ENCODE peak calls at places on chromosomes 4 and X, in five cellular contexts. N is HFF-Myc, E is hepatocyte, L is IMR-90, X is choroid plexus epithelial cell. W is an unnamed sample.

GRCh38 chrX:119790977-119791436 is 423 bp downstream of the RPL39 start:
- DNase-seq in N (no peak), E (peak; percentile 38), L (peak; percentile 26), X (peak; percentile 52), W (no peak)

GRCh38 chrX:138945219-138945618 is 233.7 kb upstream of the FGF13 start:
- DNase-seq in N (no peak), E (peak; percentile 5), L (no peak), X (no peak), W (no peak)

GRCh38 chrX:122218666-122219065 is 965.4 kb upstream of the GRIA3 start:
- DNase-seq in N (no peak), E (no peak), L (no peak), X (no peak), W (no peak)

GRCh38 chrX:135572436-135572835 is 52.0 kb downstream of the INTS6L start:
- DNase-seq in N (no peak), E (no peak), L (peak; percentile 1), X (peak; percentile 10), W (no peak)

GRCh38 chrX:133881011-133881410 is 104.4 kb downstream of the GPC3 start:
- DNase-seq in N (no peak), E (no peak), L (no peak), X (no peak), W (no peak)

GRCh38 chr4:159271857-159272256 is 169.0 kb downstream of the RAPGEF2 start:
- DNase-seq in N (no peak), E (no peak), L (no peak), X (no peak), W (no peak)

GRCh38 chr4:138627096-138627495 is 384.9 kb upstream of the SLC7A11 start:
- DNase-seq in N (no peak), E (no peak), L (peak; percentile 20), X (no peak), W (no peak)

GRCh38 chr4:54001558-54002365 is 62.6 kb downstream of the CHIC2 start:
- DNase-seq in N (no peak), E (no peak), L (no peak), X (no peak), W (no peak)

GRCh38 chrX:22105231-22105630 is 73.1 kb downstream of the PHEX start:
- DNase-seq in N (no peak), E (no peak), L (peak; percentile 55), X (peak; percentile 54), W (no peak)

GRCh38 chr4:70518716-70519115 is 347 bp downstream of the AMTN start:
- DNase-seq in N (no peak), E (no peak), L (no peak), X (peak; percentile 2), W (no peak)

GRCh38 chrX:82230013-82230412 is 1028.1 kb downstream of the SH3BGRL start:
- DNase-seq in N (no peak), E (no peak), L (no peak), X (no peak), W (no peak)

GRCh38 chr4:147760695-147761094 is 28.8 kb downstream of the ARHGAP10 start:
- DNase-seq in N (no peak), E (no peak), L (no peak), X (no peak), W (peak; percentile 31)

GRCh38 chrX:42778096-42778495 is at the start of gene PPP1R2C:
- DNase-seq in N (no peak), E (no peak), L (no peak), X (no peak), W (no peak)

GRCh38 chrX:21374163-21374993 is at the start of gene CNKSR2:
- DNase-seq in N (no peak), E (peak; percentile 78), L (peak; percentile 3), X (peak; percentile 2), W (no peak)

GRCh38 chr4:91734682-91735081 is 569.1 kb upstream of the GRID2 start:
- DNase-seq in N (no peak), E (no peak), L (no peak), X (peak; percentile 36), W (no peak)
- TF ChIP-seq CTCF in N (no peak), E (peak; percentile 22), L (no peak), X (peak; percentile 38), W (peak; percentile 35)

DNA sequence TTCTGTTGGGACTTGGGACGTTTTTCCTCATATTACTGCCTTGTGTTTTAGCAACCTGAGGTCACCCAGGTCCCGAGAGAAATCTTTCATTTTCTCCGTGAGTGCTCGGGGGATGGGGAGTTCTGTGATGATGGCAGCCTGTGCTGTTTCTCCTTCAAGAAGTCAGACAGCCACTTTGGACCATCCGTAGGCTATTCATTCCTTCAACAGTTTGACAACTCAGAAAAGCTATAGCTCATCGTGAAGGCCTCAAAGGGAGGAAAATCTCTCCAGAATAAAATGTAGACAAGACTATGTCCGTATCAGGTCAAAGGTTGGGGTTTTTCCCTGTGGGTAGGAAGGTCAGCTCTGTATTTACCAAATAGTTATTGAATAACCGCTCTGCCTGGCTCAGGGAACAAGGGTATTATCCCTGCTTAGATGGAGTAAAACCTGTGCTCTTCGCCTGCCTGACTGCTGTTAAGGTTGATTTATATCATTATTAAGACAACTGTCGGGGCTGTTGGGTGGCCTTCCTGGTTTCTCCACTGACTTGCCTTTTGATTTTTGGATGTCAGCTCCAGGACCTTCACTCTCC is 36.6 kb downstream of the FAM114A1 start:
- DNase-seq in N (no peak), E (peak; percentile 61), L (no peak), X (no peak), W (no peak)
- H3K4me3 ChIP-seq in N (no peak overlapping the region), E (no peak overlapping the region), L (no peak overlapping the region), X (no peak overlapping the region), W (no peak overlapping the region)

DNA sequence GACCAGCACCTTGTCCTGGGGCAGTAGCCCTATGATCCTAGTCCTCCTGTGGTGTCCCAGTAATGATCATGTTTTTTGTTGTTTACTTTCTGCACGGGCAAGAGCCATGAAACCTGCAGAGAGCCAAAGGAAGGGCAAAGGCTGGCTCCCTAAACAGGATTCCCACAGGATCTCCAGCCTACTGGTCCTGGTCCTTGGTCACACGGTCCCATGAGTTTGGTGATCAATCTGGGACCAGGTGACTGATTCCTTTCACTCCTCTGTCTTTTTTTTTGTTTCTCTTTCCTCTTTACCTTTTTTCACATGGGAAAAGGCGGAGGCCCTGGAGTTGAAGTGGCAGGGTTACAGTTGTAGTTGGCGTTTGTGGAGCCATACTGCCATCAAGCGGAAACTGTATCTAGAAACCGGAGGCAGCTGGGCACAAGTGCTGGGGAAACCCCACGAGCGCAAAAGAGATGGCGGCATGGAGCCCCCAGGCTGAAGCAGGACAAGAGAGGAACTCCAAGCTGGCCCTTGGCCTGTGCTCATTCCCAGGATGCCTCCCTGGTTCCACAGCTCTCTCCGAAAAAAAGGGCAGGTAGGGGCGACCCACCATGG is 34.6 kb downstream of the NBDY start:
- DNase-seq in N (no peak), E (no peak), L (peak; percentile 75), X (no peak), W (no peak)
- TF ChIP-seq CTCF in N (no peak), E (no peak), L (peak; percentile 63), X (no peak), W (no peak)

GRCh38 chr4:79651516-79651915 is 243.5 kb upstream of the GK2 start:
- DNase-seq in N (no peak), E (no peak), L (no peak), X (peak; percentile 38), W (no peak)
- H3K4me3 ChIP-seq in N (no peak overlapping the region), E (no peak overlapping the region), L (no peak overlapping the region), X (no peak overlapping the region), W (no peak overlapping the region)

GRCh38 chr4:107472265-107472948 is 247.6 kb downstream of the PAPSS1 start:
- DNase-seq in N (no peak), E (no peak), L (no peak), X (no peak), W (no peak)
- TF ChIP-seq CTCF in N (no peak), E (no peak), L (no peak), X (no peak), W (no peak)

W was measured in LNCaP clone FGC.